ENCODE peak calls at places on chromosomes 16 and 17, in six cellular contexts. N is foreskin melanocyte; J is activated naive CD8-positive, alpha-beta T cell treated with anti-CD3 and anti-CD28 coated beads for 36 hours; W is 8988T; T is CD8-positive, alpha-beta T cell; X is activated CD4-positive, alpha-beta T cell treated with anti-CD3 and anti-CD28 coated beads, Interleukin-2, amount 10 ng/mL, durations not matched to agents 7 days and 5 days. D is an unnamed sample.

GRCh38 chr16:85568519-85568918 is 44.6 kb upstream of the GSE1 start:
- DNase-seq in N (no peak), X (no peak), T (no peak), W (no peak), J (no peak), D (no peak)

GRCh38 chr17:64378890-64379354 is 11.7 kb downstream of the PECAM1 start:
- DNase-seq in X (no peak), N (no peak), J (no peak), W (no peak), T (no peak), D (no peak)

GRCh38 chr16:23773339-23773738 is 18.5 kb downstream of the CHP2 start:
- DNase-seq in N (no peak), J (no peak), W (no peak), X (no peak), T (no peak), D (no peak)

GRCh38 chr17:70144260-70144846 is 25.0 kb upstream of the KCNJ2 start:
- DNase-seq in X (no peak), W (no peak), J (no peak), T (no peak), N (peak), D (no peak)

GRCh38 chr17:35729405-35729833 is 2.0 kb upstream of the RASL10B start:
- DNase-seq in J (no peak), X (no peak), N (no peak), W (no peak), T (no peak), D (no peak)

GRCh38 chr17:64736804-64737492 is 74.8 kb upstream of the SMURF2 start:
- DNase-seq in T (peak), N (peak), X (peak), J (peak), W (no peak), D (no peak)

GRCh38 chr16:17509194-17509593 is 38.4 kb upstream of the XYLT1 start:
- DNase-seq in X (no peak), W (no peak), J (no peak), N (no peak), T (no peak), D (no peak)

GRCh38 chr16:19005561-19006445 is 22.1 kb downstream of the TMC7 start:
- DNase-seq in T (no peak), N (peak), J (no peak), W (peak), X (no peak), D (no peak)

GRCh38 chr17:45353047-45353446 is 36.2 kb upstream of the MAP3K14 start:
- DNase-seq in X (no peak), T (no peak), J (peak), W (no peak), N (no peak), D (peak)

GRCh38 chr16:79897444-79898146 is 297.1 kb upstream of the MAF start:
- DNase-seq in T (no peak), X (no peak), W (no peak), J (no peak), N (peak), D (no peak)

GRCh38 chr17:13228225-13228624 is 210.4 kb upstream of the ELAC2 start:
- DNase-seq in X (no peak), W (no peak), T (no peak), N (no peak), J (no peak), D (no peak)

D was measured in stimulated activated naive B cell treated with anti-CD40 and anti-IgM and Interleukin-4, amounts not matched to agents 10 μg/mL and 1 μg/mL and 100 μg/mL, for 72 hours.